ENCODE peak calls at places on chromosome 22, in five cellular contexts. M is right atrium auricular region, H is AG09309, Q is fibroblast of pulmonary artery, J is epithelial cell of esophagus. G is an unnamed sample.

GRCh38 chr22:48138427-48138826 is 1376.0 kb downstream of the TBC1D22A start:
- DNase-seq in M (no peak), H (no peak), Q (no peak), J (no peak), G (no peak)

GRCh38 chr22:49946612-49947295 is 13.8 kb upstream of the PIM3 start:
- DNase-seq in M (no peak), H (no peak), Q (no peak), J (peak), G (no peak)

GRCh38 chr22:40161182-40161581 is 16.5 kb upstream of the TNRC6B start:
- DNase-seq in M (no peak), H (no peak), Q (no peak), J (no peak), G (no peak)

GRCh38 chr22:17988800-17989513 is 35.4 kb downstream of the MICAL3 start:
- DNase-seq in M (no peak), H (no peak), Q (no peak), J (no peak), G (no peak)

GRCh38 chr22:32745251-32745995 is 56.1 kb upstream of the TIMP3 start:
- DNase-seq in M (peak), H (peak), Q (peak), J (peak), G (no peak)

GRCh38 chr22:27997538-27997937 is 78.5 kb upstream of the PITPNB start:
- DNase-seq in M (no peak), H (no peak), Q (no peak), J (no peak), G (no peak)

GRCh38 chr22:39294571-39295468 is 24.6 kb downstream of the RPL3 start:
- DNase-seq in M (no peak), H (no peak), Q (no peak), J (no peak), G (no peak)

GRCh38 chr22:23823331-23823791 is 15.4 kb downstream of the DERL3 start:
- DNase-seq in M (no peak), H (no peak), Q (peak), J (no peak), G (no peak)

GRCh38 chr22:41880653-41881052 is 34.2 kb downstream of the SHISA8 start:
- DNase-seq in M (no peak), H (no peak), Q (no peak), J (no peak), G (no peak)

GRCh38 chr22:49328630-49329405 is 498.9 kb downstream of the BRD1 start:
- DNase-seq in M (peak), H (no peak), Q (no peak), J (no peak), G (peak)

GRCh38 chr22:41621911-41622179 is 750 bp downstream of the XRCC6 start:
- DNase-seq in M (no peak), H (no peak), Q (no peak), J (no peak), G (no peak)

GRCh38 chr22:25449781-25450317 is 114.6 kb upstream of the GRK3 start:
- DNase-seq in M (no peak), H (no peak), Q (no peak), J (no peak), G (no peak)

GRCh38 chr22:27637604-27638003 is 164.0 kb downstream of the MN1 start:
- DNase-seq in M (no peak), H (no peak), Q (peak), J (peak), G (no peak)

GRCh38 chr22:35430897-35431322 is 31.0 kb downstream of the MCM5 start:
- DNase-seq in M (peak), H (peak), Q (peak), J (peak), G (peak)
- TF ChIP-seq CTCF in M (peak), H (peak), Q (peak), J (peak), G (peak)

GRCh38 chr22:44828193-44828592 is 75.8 kb downstream of the ARHGAP8 start:
- DNase-seq in M (no peak), H (no peak), Q (no peak), J (no peak), G (peak)
- TF ChIP-seq CTCF in M (peak), H (peak), Q (peak), J (peak), G (peak)

DNA sequence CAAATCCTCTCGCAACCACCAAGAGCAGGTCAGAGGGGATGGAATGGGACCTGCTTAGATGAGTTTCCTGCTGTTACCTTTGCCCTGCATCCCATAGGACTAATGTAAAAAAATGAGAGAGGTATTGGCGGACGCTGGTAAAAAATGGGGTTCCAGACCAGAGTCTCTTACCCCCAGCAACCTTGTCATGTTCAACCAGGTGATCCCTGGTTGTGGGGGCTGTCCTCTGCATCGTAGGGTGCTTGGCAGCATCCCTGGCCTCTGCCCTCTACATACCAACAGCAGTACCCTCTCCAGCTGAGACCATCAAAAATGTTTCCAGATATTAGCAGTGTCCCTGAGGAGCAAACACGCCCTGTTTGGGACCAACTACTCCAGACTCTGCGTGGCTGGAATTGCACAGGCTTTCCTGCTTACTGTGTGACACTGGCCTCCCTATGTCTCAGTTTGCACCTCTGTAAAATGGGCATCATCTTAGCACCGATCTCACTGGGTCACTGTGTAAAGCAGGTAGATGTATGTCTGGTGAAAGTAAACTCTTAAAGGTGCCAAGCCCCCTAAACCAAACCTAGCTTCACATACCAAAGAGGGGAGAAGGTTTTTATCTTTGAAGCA is 1.5 kb downstream of the APOL6 start:
- DNase-seq in M (no peak), H (no peak), Q (no peak), J (no peak), G (no peak)
- TF ChIP-seq CTCF in M (no peak), H (no peak), Q (no peak), J (no peak), G (no peak)

GRCh38 chr22:43012390-43012789 is 2.6 kb downstream of the PACSIN2 start:
- DNase-seq in M (no peak), H (no peak), Q (no peak), J (no peak), G (no peak)

GRCh38 chr22:43009444-43009843 is 5.5 kb downstream of the PACSIN2 start:
- DNase-seq in M (no peak), H (no peak), Q (no peak), J (no peak), G (no peak)

GRCh38 chr22:43013355-43014061 is 1.4 kb downstream of the PACSIN2 start:
- DNase-seq in M (no peak), H (no peak), Q (no peak), J (no peak), G (no peak)

GRCh38 chr22:43008921-43009320 is 6.0 kb downstream of the PACSIN2 start:
- DNase-seq in M (no peak), H (no peak), Q (no peak), J (no peak), G (no peak)

GRCh38 chr22:43011079-43011478 is 3.9 kb downstream of the PACSIN2 start:
- DNase-seq in M (no peak), H (no peak), Q (no peak), J (no peak), G (no peak)
- TF ChIP-seq CTCF in M (no peak), H (no peak), Q (no peak), J (no peak), G (no peak)

DNA sequence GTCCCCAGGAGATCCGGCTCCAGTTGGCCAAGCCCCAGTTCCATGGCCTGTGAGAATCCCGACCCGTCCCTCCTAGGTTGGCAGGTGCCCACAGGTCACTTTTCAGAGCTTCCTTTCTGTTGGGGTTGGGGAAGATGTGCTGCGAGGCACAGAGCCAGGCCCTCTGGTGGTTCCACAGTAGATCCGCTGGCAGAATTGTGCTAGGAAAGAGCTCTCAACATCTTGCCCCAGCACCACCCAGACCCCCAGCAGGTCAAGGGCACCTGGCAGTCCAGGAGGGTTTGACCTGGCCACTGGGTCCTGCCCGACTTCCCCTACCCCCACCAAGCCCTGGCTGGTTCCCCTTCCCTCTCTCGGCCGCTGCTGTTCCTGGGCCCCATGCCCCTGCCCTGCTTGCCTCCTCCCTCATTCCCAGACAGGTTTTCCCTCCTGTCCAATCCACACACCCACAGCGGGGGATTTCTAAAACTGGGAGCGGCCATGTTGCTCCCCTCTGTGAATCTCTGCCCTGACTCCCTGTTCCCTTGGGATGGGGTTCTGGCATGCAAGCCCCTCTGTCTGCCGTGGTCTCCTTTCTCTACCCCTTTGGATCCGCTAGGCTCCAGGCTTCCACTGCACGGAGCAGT is 26.2 kb upstream of the GCAT start:
- DNase-seq in M (no peak), H (no peak), Q (no peak), J (no peak), G (no peak)
- TF ChIP-seq CTCF in M (no peak), H (peak), Q (peak), J (peak), G (no peak)

GRCh38 chr22:46797355-46797754 is 34.9 kb downstream of the TBC1D22A start:
- DNase-seq in M (no peak), H (no peak), Q (peak), J (peak), G (no peak)
- TF ChIP-seq CTCF in M (no peak), H (peak), Q (peak), J (peak), G (no peak)

GRCh38 chr22:29203456-29203855 is 2.2 kb upstream of the EMID1 start:
- DNase-seq in M (no peak), H (no peak), Q (no peak), J (no peak), G (no peak)

GRCh38 chr22:29203883-29204282 is 1.8 kb upstream of the EMID1 start:
- DNase-seq in M (no peak), H (no peak), Q (no peak), J (no peak), G (no peak)

GRCh38 chr22:29201722-29202230 is 3.9 kb upstream of the EMID1 start:
- DNase-seq in M (no peak), H (no peak), Q (no peak), J (no peak), G (peak)

GRCh38 chr22:29200901-29201300 is 4.8 kb upstream of the EMID1 start:
- DNase-seq in M (no peak), H (no peak), Q (no peak), J (no peak), G (no peak)

GRCh38 chr22:29202231-29203192 is 3.2 kb upstream of the EMID1 start:
- DNase-seq in M (no peak), H (no peak), Q (peak), J (peak), G (peak)
- TF ChIP-seq CTCF in M (peak), H (peak), Q (peak), J (peak), G (peak)

GRCh38 chr22:44089717-44090570 is 65.8 kb downstream of the PARVB start:
- DNase-seq in M (no peak), H (no peak), Q (no peak), J (no peak), G (no peak)

GRCh38 chr22:44084044-44084772 is 60.1 kb downstream of the PARVB start:
- DNase-seq in M (no peak), H (no peak), Q (no peak), J (no peak), G (no peak)

GRCh38 chr22:44086759-44087158 is 62.7 kb downstream of the PARVB start:
- DNase-seq in M (no peak), H (no peak), Q (no peak), J (no peak), G (no peak)

GRCh38 chr22:44088976-44089570 is 65.0 kb downstream of the PARVB start:
- DNase-seq in M (no peak), H (peak), Q (peak), J (peak), G (no peak)

DNA sequence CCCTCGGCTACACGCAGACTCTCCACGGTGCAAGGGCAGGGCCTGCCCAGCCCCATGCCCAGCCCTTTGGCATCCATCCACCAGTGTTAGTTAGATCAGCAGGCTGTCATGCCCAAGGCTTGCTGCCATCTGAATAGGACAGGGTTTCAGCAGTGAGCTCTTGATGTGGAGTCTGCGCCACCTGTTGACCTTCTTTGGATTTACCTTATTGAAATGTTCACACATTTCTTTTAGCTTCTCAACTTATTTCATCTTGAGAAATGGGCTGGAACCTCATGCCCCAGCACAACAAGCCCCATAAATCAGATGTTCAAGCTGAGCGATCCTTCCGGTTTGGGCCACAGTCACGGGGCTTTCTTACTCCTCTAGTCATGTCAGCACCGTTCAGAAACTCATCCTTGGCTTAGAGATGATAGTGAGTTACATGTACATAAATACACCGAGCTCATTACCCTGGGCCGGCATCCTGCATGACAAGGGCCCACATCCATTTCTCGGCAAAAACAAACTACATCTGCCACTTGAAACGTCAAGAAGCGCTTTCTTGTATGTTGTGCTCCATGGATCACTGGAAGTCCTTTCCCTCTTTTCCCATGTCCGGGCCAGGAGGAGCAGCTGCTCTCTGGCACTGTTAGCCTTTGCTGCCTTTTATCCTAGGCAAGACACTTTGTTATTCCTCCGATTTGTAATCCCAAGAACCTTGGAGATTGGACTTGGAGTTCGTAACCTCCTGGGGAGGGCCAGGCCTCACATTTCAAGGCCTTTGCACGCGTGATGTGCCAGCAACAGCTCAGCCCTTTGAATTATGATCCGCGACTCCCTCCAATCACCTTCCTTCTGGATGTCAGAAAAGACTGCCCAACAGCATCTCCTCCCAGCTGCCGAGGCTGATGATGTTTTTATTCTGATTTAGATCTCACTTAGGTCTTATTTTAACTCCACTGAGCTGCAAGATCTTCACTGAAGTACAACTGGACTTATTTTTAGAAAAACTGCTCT is 61.9 kb downstream of the PARVB start:
- DNase-seq in M (peak), H (no peak), Q (peak), J (peak), G (peak)
- TF ChIP-seq CTCF in M (peak), H (peak), Q (peak), J (peak), G (peak)

DNA sequence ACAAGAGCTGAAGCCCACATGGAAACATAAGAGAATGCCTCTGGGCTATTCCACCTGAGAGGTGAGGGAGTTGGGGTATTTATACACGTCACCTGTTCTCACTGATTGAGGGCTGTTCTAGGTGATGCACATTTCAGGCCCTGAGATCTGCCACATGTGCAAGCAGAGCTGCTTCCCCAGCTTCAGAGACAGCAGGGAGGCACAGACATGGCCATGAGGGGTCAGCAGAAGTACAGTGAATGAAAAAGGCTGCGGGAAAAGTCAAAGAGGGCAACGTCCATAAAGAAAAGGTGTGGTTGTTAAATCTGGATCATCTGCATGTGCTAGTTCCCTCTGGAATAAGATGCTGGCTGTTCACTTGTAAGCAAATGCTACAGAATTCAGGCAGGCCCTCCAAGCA is 75.4 kb downstream of the GAB4 start:
- DNase-seq in M (no peak), H (no peak), Q (no peak), J (no peak), G (no peak)
- TF ChIP-seq CTCF in M (peak), H (no peak), Q (no peak), J (no peak), G (peak)

G was measured in GM13976.